ENCODE peak calls at places on chromosomes 3 and 15, in nine cellular contexts. T is GM12878, M is SK-N-SH, B is GM23338, Y is spleen, G is breast epithelium, Z is HepG2, A is stomach, X is HCT116. K is an unnamed sample. For H3K36me3, the result is how much of the 10 kb centered on the place peaks cover.

GRCh38 chr15:31552482-31553099 is 226.0 kb downstream of the KLF13 start:
- DNase-seq in T (no peak), M (no peak), B (no peak), Y (no peak), G (no peak), Z (no peak), A (no peak), X (no peak), K (no peak)

GRCh38 chr3:108018552-108018951 is 72.3 kb downstream of the CD47 start:
- DNase-seq in T (no peak), M (no peak), B (no peak), Y (no peak), G (no peak), Z (no peak), A (no peak), X (no peak), K (no peak)

GRCh38 chr3:141412087-141412935 is 44.0 kb downstream of the ZBTB38 start:
- DNase-seq in T (no peak), M (no peak), B (peak), Y (no peak), G (peak), Z (peak), A (peak), X (no peak), K (peak)

GRCh38 chr3:152835311-152836102 is 576 bp downstream of the P2RY1 start:
- DNase-seq in T (no peak), M (peak), B (peak), Y (peak), G (no peak), Z (no peak), A (peak), X (no peak), K (peak)

GRCh38 chr3:71752911-71753715 is 542 bp upstream of the GPR27 start:
- DNase-seq in T (no peak), M (peak), B (peak), Y (no peak), G (no peak), Z (no peak), A (no peak), X (no peak), K (no peak)

GRCh38 chr3:86245360-86245759 is 745.6 kb downstream of the VGLL3 start:
- DNase-seq in T (no peak), M (peak), B (peak), Y (no peak), G (no peak), Z (no peak), A (no peak), X (no peak), K (no peak)

GRCh38 chr3:74217467-74217866 is 397.0 kb downstream of the CNTN3 start:
- DNase-seq in T (no peak), M (no peak), B (no peak), Y (no peak), G (no peak), Z (no peak), A (no peak), X (no peak), K (no peak)

GRCh38 chr3:159814161-159814560 is 174.5 kb upstream of the IL12A start:
- DNase-seq in T (no peak), M (no peak), B (peak), Y (no peak), G (no peak), Z (no peak), A (no peak), X (no peak), K (no peak)

GRCh38 chr15:31405200-31405929 is 78.7 kb downstream of the KLF13 start:
- DNase-seq in T (no peak), M (no peak), B (no peak), Y (no peak), G (no peak), Z (peak), A (peak), X (no peak), K (no peak)

GRCh38 chr3:40465456-40465855 is 8.3 kb downstream of the RPL14 start:
- DNase-seq in T (no peak), M (no peak), B (no peak), Y (no peak), G (no peak), Z (no peak), A (no peak), X (no peak), K (no peak)

GRCh38 chr3:44326035-44326434 is 12.5 kb upstream of the TCAIM start:
- DNase-seq in T (no peak), M (no peak), B (no peak), Y (no peak), G (no peak), Z (no peak), A (no peak), X (no peak), K (no peak)

GRCh38 chr3:114380233-114380645 is 86.4 kb downstream of the TIGIT start:
- DNase-seq in T (no peak), M (no peak), B (no peak), Y (no peak), G (peak), Z (no peak), A (peak), X (peak), K (peak)

GRCh38 chr15:30990451-30991300 is 752 bp downstream of the MTMR10 start:
- DNase-seq in T (no peak), M (no peak), B (no peak), Y (no peak), G (no peak), Z (peak), A (no peak), X (no peak), K (no peak)

GRCh38 chr15:39874890-39875549 is 45.0 kb downstream of the GPR176 start:
- DNase-seq in T (no peak), M (peak), B (peak), Y (no peak), G (no peak), Z (peak), A (peak), X (peak), K (no peak)

GRCh38 chr3:5187920-5188418 is 462 bp downstream of the EDEM1 start:
- DNase-seq in T (no peak), M (peak), B (peak), Y (peak), G (no peak), Z (no peak), A (no peak), X (no peak), K (peak)

GRCh38 chr3:11774296-11774877 is 72.3 kb downstream of the TAMM41 start:
- DNase-seq in T (no peak), M (peak), B (peak), Y (no peak), G (peak), Z (peak), A (peak), X (peak), K (peak)

GRCh38 chr3:67791620-67792019 is 137.2 kb upstream of the SUCLG2 start:
- DNase-seq in T (no peak), M (no peak), B (no peak), Y (no peak), G (no peak), Z (no peak), A (no peak), X (no peak), K (no peak)

GRCh38 chr3:122646146-122646988 is 34.3 kb upstream of the PARP14 start:
- DNase-seq in T (peak), M (no peak), B (no peak), Y (no peak), G (no peak), Z (no peak), A (no peak), X (no peak), K (no peak)

GRCh38 chr15:45377630-45378148 is 655 bp downstream of the GATM start:
- DNase-seq in T (no peak), M (peak), B (peak), Y (no peak), G (no peak), Z (no peak), A (peak), X (no peak), K (peak)

GRCh38 chr15:101203607-101204006 is 48.2 kb downstream of the CHSY1 start:
- DNase-seq in T (no peak), M (no peak), B (no peak), Y (no peak), G (no peak), Z (peak), A (no peak), X (no peak), K (no peak)

GRCh38 chr3:119240582-119241434 is at the start of gene B4GALT4:
- DNase-seq in T (no peak), M (peak), B (peak), Y (peak), G (peak), Z (peak), A (peak), X (peak), K (peak)

GRCh38 chr3:169772951-169773816 is at the start of gene MYNN:
- DNase-seq in T (peak), M (peak), B (peak), Y (peak), G (peak), Z (peak), A (peak), X (peak), K (peak)

GRCh38 chr15:56208641-56209155 is 35.0 kb downstream of the RFX7 start:
- DNase-seq in T (no peak), M (no peak), B (no peak), Y (no peak), G (no peak), Z (no peak), A (no peak), X (no peak), K (no peak)

GRCh38 chr3:138241061-138241460 is 54.0 kb downstream of the ARMC8 start:
- DNase-seq in T (no peak), M (no peak), B (no peak), Y (no peak), G (no peak), Z (no peak), A (no peak), X (no peak), K (no peak)

GRCh38 chr3:42013652-42014442 is 51.9 kb upstream of the ULK4 start:
- DNase-seq in T (no peak), M (peak), B (peak), Y (peak), G (no peak), Z (no peak), A (peak), X (no peak), K (peak)

GRCh38 chr3:42014443-42014945 is 52.6 kb upstream of the ULK4 start:
- DNase-seq in T (no peak), M (no peak), B (no peak), Y (no peak), G (no peak), Z (no peak), A (no peak), X (no peak), K (no peak)

GRCh38 chr3:42012378-42012934 is 50.6 kb upstream of the ULK4 start:
- DNase-seq in T (no peak), M (no peak), B (no peak), Y (no peak), G (no peak), Z (no peak), A (no peak), X (no peak), K (no peak)

GRCh38 chr3:42014949-42015533 is 53.1 kb upstream of the ULK4 start:
- DNase-seq in T (no peak), M (peak), B (peak), Y (peak), G (no peak), Z (peak), A (peak), X (no peak), K (peak)

GRCh38 chr3:42012935-42013651 is 51.2 kb upstream of the ULK4 start:
- DNase-seq in T (peak), M (peak), B (peak), Y (peak), G (no peak), Z (peak), A (peak), X (peak), K (peak)
- TF ChIP-seq POLR2AphosphoS5 in T (peak), M (no peak), B (peak), Y (peak), G (no peak), Z (no peak), A (peak), X (peak), K (peak)

GRCh38 chr3:9976736-9977709 is 9.6 kb downstream of the EMC3 start:
- DNase-seq in T (no peak), M (no peak), B (no peak), Y (no peak), G (peak), Z (peak), A (peak), X (peak), K (peak)
- H3K36me3 ChIP-seq in T (under half), M (under half), B (under half), Y (half or more), G (under half), Z (under half), A (half or more), X (under half), K (under half)

GRCh38 chr3:131898346-131898745 is 136.5 kb downstream of the CPNE4 start:
- DNase-seq in T (no peak), M (peak), B (no peak), Y (no peak), G (no peak), Z (no peak), A (no peak), X (no peak), K (no peak)

GRCh38 chr3:131900891-131901290 is 133.9 kb downstream of the CPNE4 start:
- DNase-seq in T (no peak), M (no peak), B (no peak), Y (no peak), G (no peak), Z (no peak), A (no peak), X (no peak), K (no peak)

GRCh38 chr3:131899021-131899420 is 135.8 kb downstream of the CPNE4 start:
- DNase-seq in T (no peak), M (no peak), B (no peak), Y (no peak), G (no peak), Z (no peak), A (no peak), X (no peak), K (no peak)

GRCh38 chr3:131903988-131904415 is 130.8 kb downstream of the CPNE4 start:
- DNase-seq in T (no peak), M (no peak), B (no peak), Y (no peak), G (no peak), Z (peak), A (no peak), X (no peak), K (no peak)

DNA sequence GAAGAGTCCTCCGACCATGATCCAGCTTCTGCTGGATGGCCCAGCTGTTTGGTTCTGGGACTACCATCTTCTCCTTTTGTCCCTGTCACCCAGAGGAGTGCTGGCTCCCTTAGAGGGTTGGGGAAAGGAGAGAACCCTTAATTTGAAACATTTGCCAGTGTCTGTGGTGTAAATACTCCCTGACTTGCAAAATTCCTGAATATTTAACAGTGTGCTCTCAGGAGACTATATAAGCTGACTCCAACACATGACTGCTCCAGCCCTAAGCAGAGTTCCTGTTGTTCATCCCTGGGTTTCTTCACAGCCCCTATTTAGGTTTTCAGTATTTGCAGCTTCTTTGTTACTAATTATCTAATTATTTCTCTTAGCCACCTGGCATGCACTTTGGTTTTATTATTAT is 133.1 kb downstream of the CPNE4 start:
- DNase-seq in T (no peak), M (no peak), B (no peak), Y (no peak), G (no peak), Z (no peak), A (no peak), X (no peak), K (no peak)
- TF ChIP-seq POLR2AphosphoS5 in T (no peak), M (no peak), B (no peak), Y (no peak), G (no peak), Z (no peak), A (no peak), X (no peak), K (no peak)

DNA sequence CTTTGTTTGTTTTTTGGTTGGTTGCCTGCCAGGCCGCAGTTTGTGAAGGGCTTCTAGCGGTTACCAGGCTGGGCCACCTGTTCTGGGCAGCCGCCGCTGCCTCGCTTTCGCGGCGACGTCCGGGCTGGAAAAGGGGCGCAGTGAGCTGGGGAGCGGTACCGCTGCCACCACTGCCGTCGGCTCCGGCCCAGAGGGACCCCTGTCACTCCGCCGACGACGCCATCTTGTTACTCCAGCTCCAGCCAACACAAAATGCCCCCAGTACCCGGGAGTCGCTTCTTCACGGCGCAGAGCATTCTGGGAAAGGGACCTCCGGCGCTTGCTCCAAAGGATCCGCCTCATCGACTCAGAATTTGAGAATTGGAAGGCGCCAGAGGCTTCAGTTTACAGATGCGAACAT is 238.8 kb downstream of the CDIN1 start:
- DNase-seq in T (no peak), M (no peak), B (no peak), Y (no peak), G (no peak), Z (no peak), A (no peak), X (no peak), K (no peak)
- H3K36me3 ChIP-seq in T (under half), M (under half), B (under half), Y (under half), G (under half), Z (under half), A (under half), X (under half), K (under half)

DNA sequence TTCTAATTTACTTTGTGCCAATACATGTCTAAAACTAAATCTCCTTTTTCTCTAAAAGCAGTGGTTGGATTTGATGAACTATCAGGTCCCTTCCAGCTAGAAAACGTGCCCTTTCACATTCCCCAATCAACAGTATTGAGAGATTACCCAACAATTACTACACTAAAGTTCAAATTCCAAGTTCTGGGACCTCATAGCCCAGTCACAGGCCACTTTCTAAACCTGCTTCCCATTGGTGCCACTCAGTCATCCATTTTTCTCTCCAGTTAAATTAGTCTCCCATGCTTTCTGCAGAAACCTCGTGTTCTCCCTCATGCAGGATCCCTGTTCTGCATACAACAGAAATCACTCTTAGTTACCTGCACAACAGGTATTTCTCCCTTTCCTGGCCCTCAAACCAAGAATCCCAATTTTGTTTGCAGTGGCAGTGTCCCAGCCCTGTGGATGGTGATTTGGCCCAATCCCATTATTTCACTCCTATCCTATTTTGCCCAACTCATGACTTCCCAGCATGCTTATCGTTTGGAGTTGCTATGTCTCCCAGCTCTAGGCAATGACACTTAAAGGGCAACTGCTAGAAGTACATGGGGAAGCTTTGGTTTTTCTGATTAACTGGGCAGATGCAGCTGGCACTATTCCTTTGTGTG is 224.1 kb downstream of the MINAR1 start:
- DNase-seq in T (no peak), M (no peak), B (no peak), Y (no peak), G (no peak), Z (no peak), A (peak), X (no peak), K (no peak)
- TF ChIP-seq POLR2AphosphoS5 in T (no peak), M (no peak), B (no peak), Y (no peak), G (no peak), Z (no peak), A (peak), X (no peak), K (no peak)